ENCODE peak calls at places on chromosomes 13 and 19, in seven cellular contexts. K is GM23338, J is left ventricle myocardium inferior, Y is colonic mucosa, C is PC-9, E is Peyer's patch, A is tibial nerve. T is an unnamed sample. For H3K4me1, the result is how much of the 10 kb centered on the place peaks cover.

GRCh38 chr19:10219678-10220077 is 11.5 kb downstream of the S1PR2 start:
- DNase-seq in J (no peak), C (peak), E (no peak), A (no peak), Y (no peak), K (peak), T (peak)

GRCh38 chr13:114109646-114110045 is 22.8 kb downstream of the RASA3 start:
- DNase-seq in E (peak), C (no peak), Y (no peak), A (peak), J (no peak), K (no peak), T (no peak)

GRCh38 chr19:4519521-4520277 is 1.4 kb upstream of the PLIN4 start:
- DNase-seq in A (no peak), K (no peak), C (no peak), Y (no peak), J (peak), E (no peak), T (no peak)

GRCh38 chr13:74528751-74529513 is 394.7 kb upstream of the KLF12 start:
- DNase-seq in A (no peak), E (no peak), C (no peak), Y (no peak), K (no peak), J (no peak), T (no peak)

GRCh38 chr13:25905411-25906010 is 146.3 kb downstream of the SHISA2 start:
- DNase-seq in Y (peak), K (no peak), C (no peak), A (no peak), J (no peak), E (no peak), T (no peak)

GRCh38 chr19:4361152-4362037 is 18.0 kb downstream of the MPND start:
- DNase-seq in C (no peak), K (peak), A (no peak), E (no peak), J (no peak), Y (no peak), T (no peak)

GRCh38 chr13:109868583-109869311 is 82.4 kb upstream of the IRS2 start:
- DNase-seq in J (no peak), C (no peak), A (no peak), E (no peak), Y (no peak), K (no peak), T (no peak)

GRCh38 chr13:110879482-110879881 is 35.4 kb downstream of the ANKRD10 start:
- DNase-seq in Y (no peak), C (no peak), A (no peak), K (no peak), J (no peak), E (no peak), T (no peak)

GRCh38 chr13:100096526-100096925 is 7.6 kb downstream of the PCCA start:
- DNase-seq in E (no peak), Y (no peak), A (no peak), J (no peak), K (no peak), C (no peak), T (no peak)

GRCh38 chr19:4338441-4339350 is at the start of gene STAP2:
- DNase-seq in A (no peak), J (no peak), E (peak), Y (peak), K (peak), C (peak), T (no peak)

GRCh38 chr19:3135961-3136683 is at the start of gene GNA15:
- DNase-seq in A (no peak), C (peak), K (no peak), J (no peak), E (no peak), Y (peak), T (peak)

GRCh38 chr19:5036733-5037681 is 68.1 kb downstream of the KDM4B start:
- DNase-seq in E (no peak), J (peak), K (no peak), Y (no peak), A (no peak), C (no peak), T (no peak)

GRCh38 chr19:9917322-9917721 is 19.0 kb downstream of the OLFM2 start:
- DNase-seq in E (no peak), C (peak), A (no peak), J (no peak), Y (peak), K (peak), T (no peak)

GRCh38 chr19:31470229-31470939 is 121.1 kb upstream of the TSHZ3 start:
- DNase-seq in J (no peak), K (no peak), Y (no peak), E (no peak), C (no peak), A (no peak), T (no peak)

GRCh38 chr19:4673216-4673615 is 3.1 kb upstream of the MYDGF start:
- DNase-seq in A (no peak), C (no peak), J (no peak), K (no peak), Y (no peak), E (no peak), T (no peak)

GRCh38 chr13:111534646-111535461 is 214.4 kb downstream of the TEX29 start:
- DNase-seq in J (no peak), A (no peak), Y (no peak), C (no peak), E (no peak), K (peak), T (no peak)

GRCh38 chr19:58203814-58204475 is 21.1 kb downstream of the ZNF274 start:
- DNase-seq in K (peak), E (no peak), J (no peak), C (no peak), A (no peak), Y (no peak), T (no peak)

GRCh38 chr13:109348514-109349340 is 437.7 kb downstream of the IRS2 start:
- DNase-seq in Y (no peak), J (no peak), K (no peak), E (no peak), A (no peak), C (no peak), T (no peak)

GRCh38 chr19:45920458-45920857 is 5.9 kb upstream of the NANOS2 start:
- DNase-seq in A (no peak), Y (no peak), E (no peak), C (no peak), K (no peak), J (no peak), T (no peak)

GRCh38 chr13:37716796-37717195 is 118.2 kb upstream of the POSTN start:
- DNase-seq in J (no peak), Y (no peak), C (no peak), A (no peak), E (no peak), K (no peak), T (no peak)

GRCh38 chr19:335072-335471 is 9.5 kb downstream of the MIER2 start:
- DNase-seq in J (no peak), A (no peak), C (no peak), Y (no peak), E (no peak), K (no peak), T (no peak)

GRCh38 chr19:988081-988480 is 3.9 kb downstream of the WDR18 start:
- DNase-seq in K (peak), J (no peak), C (no peak), Y (no peak), E (no peak), A (no peak), T (no peak)

GRCh38 chr19:19552811-19553210 is 14.7 kb downstream of the CILP2 start:
- DNase-seq in C (peak), A (no peak), E (no peak), Y (no peak), K (peak), J (no peak), T (no peak)

GRCh38 chr19:49752701-49753100 is 10.4 kb downstream of the TSKS start:
- DNase-seq in Y (no peak), E (no peak), C (no peak), K (no peak), J (no peak), A (no peak), T (no peak)

GRCh38 chr19:15836345-15836594 is 20.8 kb upstream of the OR10H1 start:
- DNase-seq in K (no peak), A (no peak), C (no peak), E (no peak), Y (no peak), J (no peak), T (no peak)

GRCh38 chr13:24074687-24075086 is 85.8 kb upstream of the SPATA13 start:
- DNase-seq in C (no peak), K (no peak), J (no peak), A (no peak), E (no peak), Y (peak), T (no peak)

GRCh38 chr19:2235396-2236284 is 489 bp downstream of the PLEKHJ1 start:
- DNase-seq in J (peak), Y (peak), A (no peak), K (peak), C (peak), E (peak), T (no peak)

GRCh38 chr13:66348745-66349720 is 881.1 kb downstream of the PCDH9 start:
- DNase-seq in Y (no peak), E (no peak), A (no peak), C (no peak), J (peak), K (no peak), T (no peak)

GRCh38 chr13:18956473-18957078 is 225.0 kb downstream of the TUBA3C start:
- DNase-seq in A (no peak), E (no peak), K (no peak), Y (no peak), C (no peak), J (no peak), T (no peak)

GRCh38 chr13:48415516-48415915 is 2.6 kb upstream of the LPAR6 start:
- DNase-seq in C (no peak), J (no peak), A (no peak), E (no peak), Y (no peak), K (no peak), T (no peak)

GRCh38 chr19:55082023-55082851 is 6.6 kb downstream of the EPS8L1 start:
- DNase-seq in E (no peak), A (no peak), J (no peak), K (peak), Y (no peak), C (no peak), T (peak)

GRCh38 chr19:38684078-38684861 is 36.8 kb downstream of the ACTN4 start:
- DNase-seq in E (peak), K (no peak), C (peak), J (peak), Y (peak), A (peak), T (peak)

GRCh38 chr19:38682195-38682867 is 34.9 kb downstream of the ACTN4 start:
- DNase-seq in E (no peak), K (no peak), Y (no peak), C (no peak), A (no peak), J (no peak), T (no peak)

GRCh38 chr19:38684862-38685665 is 37.6 kb downstream of the ACTN4 start:
- DNase-seq in C (no peak), K (no peak), E (no peak), A (no peak), Y (no peak), J (no peak), T (no peak)

GRCh38 chr19:38682872-38683392 is 35.5 kb downstream of the ACTN4 start:
- DNase-seq in A (no peak), C (no peak), Y (no peak), J (no peak), K (no peak), E (no peak), T (no peak)

DNA sequence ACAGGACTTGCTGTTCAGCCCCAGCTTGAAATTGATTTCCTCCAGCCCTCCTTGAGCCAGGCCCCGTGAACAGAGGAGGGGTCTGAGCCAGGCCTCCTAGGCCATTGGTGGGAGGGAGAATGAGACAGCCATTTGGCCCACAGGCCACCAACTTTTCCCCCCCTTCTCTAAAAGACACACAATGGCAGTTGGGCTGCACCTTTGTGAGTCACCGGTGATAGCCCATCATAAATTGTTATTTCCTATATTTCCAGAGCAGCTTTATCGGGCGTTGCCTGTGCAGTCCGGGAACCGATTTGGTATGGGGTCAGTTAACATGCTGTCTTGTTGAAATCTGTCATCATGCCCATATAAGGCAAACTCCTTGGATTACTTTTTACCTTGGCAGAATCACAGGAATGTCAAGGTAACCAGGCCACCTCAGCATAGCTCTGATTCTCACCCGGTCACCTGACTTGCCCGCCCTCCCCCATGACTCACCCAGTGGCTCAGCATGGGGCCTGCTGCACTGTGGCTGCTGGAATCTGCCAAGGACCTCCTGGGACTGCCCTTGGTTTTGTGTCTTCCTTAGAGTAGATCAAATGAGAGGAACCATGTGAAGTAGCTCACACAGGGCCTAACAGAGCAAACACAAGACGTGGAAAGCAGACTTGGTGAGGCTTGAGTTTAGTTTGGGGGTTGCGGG is 36.1 kb downstream of the ACTN4 start:
- DNase-seq in J (no peak), A (no peak), E (peak), K (peak), C (peak), Y (peak), T (peak)
- H3K4me1 ChIP-seq in J (half or more), A (under half), E (under half), K (under half), C (half or more), Y (under half), T (half or more)

GRCh38 chr19:17021328-17021727 is 5.3 kb downstream of the CPAMD8 start:
- DNase-seq in A (no peak), C (no peak), E (no peak), J (no peak), Y (no peak), K (no peak), T (no peak)

GRCh38 chr19:17020823-17021222 is 5.8 kb downstream of the CPAMD8 start:
- DNase-seq in A (no peak), J (no peak), K (peak), Y (no peak), E (no peak), C (no peak), T (no peak)

GRCh38 chr19:17020380-17020779 is 6.2 kb downstream of the CPAMD8 start:
- DNase-seq in A (no peak), Y (no peak), J (no peak), K (no peak), E (no peak), C (no peak), T (no peak)

GRCh38 chr19:17023805-17024204 is 2.8 kb downstream of the CPAMD8 start:
- DNase-seq in Y (no peak), E (no peak), K (no peak), J (no peak), A (no peak), C (no peak), T (no peak)

GRCh38 chr19:17021793-17022590 is 4.6 kb downstream of the CPAMD8 start:
- DNase-seq in A (no peak), E (no peak), C (peak), Y (no peak), J (no peak), K (no peak), T (no peak)
- H3K4me3 ChIP-seq in A (no peak), E (no peak), C (peak), Y (no peak), J (no peak), K (no peak), T (no peak)

GRCh38 chr13:98540476-98540875 is 36.4 kb downstream of the STK24 start:
- DNase-seq in J (no peak), K (no peak), E (peak), C (no peak), Y (no peak), A (no peak), T (no peak)

GRCh38 chr13:98541211-98541610 is 35.7 kb downstream of the STK24 start:
- DNase-seq in E (peak), K (no peak), A (no peak), J (no peak), C (no peak), Y (no peak), T (no peak)

GRCh38 chr13:98537740-98538139 is 39.2 kb downstream of the STK24 start:
- DNase-seq in J (no peak), C (no peak), Y (no peak), A (no peak), K (no peak), E (peak), T (no peak)

GRCh38 chr13:98541701-98542203 is 35.2 kb downstream of the STK24 start:
- DNase-seq in Y (no peak), K (no peak), C (no peak), J (no peak), A (no peak), E (peak), T (no peak)

GRCh38 chr13:98539655-98540054 is 37.3 kb downstream of the STK24 start:
- DNase-seq in K (no peak), E (peak), A (no peak), Y (no peak), C (no peak), J (no peak), T (no peak)
- H3K4me1 ChIP-seq in K (half or more), E (under half), A (under half), Y (under half), C (under half), J (half or more), T (half or more)

DNA sequence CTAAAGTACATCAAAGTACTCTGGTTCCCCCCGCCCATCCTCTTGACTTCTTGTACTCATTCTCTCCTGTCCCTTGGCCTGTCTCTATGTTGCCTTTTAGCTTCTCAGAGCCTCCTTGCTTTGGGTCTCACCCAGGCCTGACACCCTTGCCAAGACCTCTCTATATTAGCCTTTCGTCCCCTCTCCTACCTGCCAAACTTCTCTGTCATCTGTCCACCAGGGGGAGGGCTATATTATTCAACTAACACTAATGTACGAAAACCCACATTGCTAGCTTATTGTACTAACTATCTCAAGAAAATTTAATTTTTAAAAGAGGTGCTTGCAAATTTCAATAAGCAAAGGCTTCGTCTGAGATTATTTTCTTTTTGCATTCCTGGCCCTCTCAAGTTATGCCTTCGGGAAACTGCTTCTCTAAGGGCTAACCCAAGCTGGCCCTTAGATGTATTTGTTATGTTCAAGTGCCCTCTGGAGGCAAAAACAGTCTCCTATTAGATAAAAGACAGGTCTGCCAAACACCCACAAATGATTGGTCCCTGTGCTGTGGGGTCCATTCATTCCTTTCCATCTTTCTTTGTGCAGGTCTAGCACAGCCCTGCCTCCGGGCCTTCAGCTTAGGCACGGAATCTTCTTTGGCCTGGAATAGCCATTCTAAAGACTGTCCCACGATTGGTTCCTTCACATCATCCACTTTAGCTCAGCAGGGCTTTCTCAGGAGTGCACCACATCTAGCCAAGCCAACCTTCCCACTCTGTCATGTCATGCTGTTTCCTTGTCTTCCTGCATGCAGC is 6.4 kb upstream of the MRPS31 start:
- DNase-seq in A (no peak), Y (peak), E (peak), C (peak), J (no peak), K (peak), T (peak)
- H3K4me3 ChIP-seq in A (peak), Y (peak), E (no peak), C (peak), J (peak), K (peak), T (peak)

DNA sequence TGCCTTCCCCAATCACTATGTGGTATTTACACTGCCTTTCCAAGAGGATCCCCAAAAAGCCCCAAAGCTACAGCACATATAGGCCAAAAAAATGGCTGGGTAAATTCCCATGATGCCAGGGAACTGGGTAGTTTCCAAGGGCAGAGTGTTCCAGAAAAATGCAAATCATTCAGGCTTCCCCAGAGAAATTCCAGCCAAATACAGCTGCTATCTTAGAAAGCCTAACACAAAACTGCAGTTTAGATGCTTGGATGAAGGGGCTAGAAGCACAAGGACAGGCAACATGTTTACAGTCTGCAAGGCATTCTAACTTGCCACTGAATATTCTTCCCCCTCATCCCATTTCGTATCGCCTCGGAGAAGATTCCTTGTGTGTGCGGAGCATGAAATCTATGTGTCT is 6.2 kb downstream of the FOXO1 start:
- DNase-seq in K (peak), A (no peak), E (no peak), Y (no peak), C (no peak), J (no peak), T (no peak)
- H3K4me1 ChIP-seq in K (half or more), A (under half), E (under half), Y (under half), C (under half), J (half or more), T (under half)